ENCODE peak calls at places on chromosomes 11 and 22, in six cellular contexts. One of them, this sample, is unnamed.

GRCh38 chr11:10038916-10039315 is 255.1 kb downstream of the SBF2 start:
- DNase-seq in MCF 10A: no peak
- DNase-seq in dorsolateral prefrontal cortex: no peak
- DNase-seq in CD4-positive, alpha-beta T cell: no peak
- DNase-seq in H9: no peak
- DNase-seq in HFF-Myc: no peak
- DNase-seq in this sample: no peak

GRCh38 chr11:85951049-85951405 is 95.8 kb downstream of the CCDC83 start:
- DNase-seq in dorsolateral prefrontal cortex: no peak
- DNase-seq in CD4-positive, alpha-beta T cell: no peak
- DNase-seq in HFF-Myc: no peak
- DNase-seq in MCF 10A: no peak
- DNase-seq in H9: no peak
- DNase-seq in this sample: no peak

GRCh38 chr11:1647901-1648721 is 18.5 kb downstream of the KRTAP5-5 start:
- DNase-seq in MCF 10A: no peak
- DNase-seq in dorsolateral prefrontal cortex: no peak
- DNase-seq in HFF-Myc: no peak
- DNase-seq in H9: no peak
- DNase-seq in CD4-positive, alpha-beta T cell: no peak
- DNase-seq in this sample: no peak

GRCh38 chr11:12831471-12832202 is 157.4 kb downstream of the TEAD1 start:
- DNase-seq in HFF-Myc: no peak
- DNase-seq in dorsolateral prefrontal cortex: no peak
- DNase-seq in H9: no peak
- DNase-seq in MCF 10A: no peak
- DNase-seq in CD4-positive, alpha-beta T cell: no peak
- DNase-seq in this sample: no peak

GRCh38 chr11:130828741-130829140 is 87.5 kb downstream of the SNX19 start:
- DNase-seq in HFF-Myc: no peak
- DNase-seq in dorsolateral prefrontal cortex: no peak
- DNase-seq in CD4-positive, alpha-beta T cell: no peak
- DNase-seq in MCF 10A: no peak
- DNase-seq in H9: no peak
- DNase-seq in this sample: no peak

GRCh38 chr22:29167032-29167911 is 38.4 kb upstream of the EMID1 start:
- DNase-seq in dorsolateral prefrontal cortex: no peak
- DNase-seq in MCF 10A: no peak
- DNase-seq in HFF-Myc: no peak
- DNase-seq in H9: no peak
- DNase-seq in CD4-positive, alpha-beta T cell: peak; percentile 12
- DNase-seq in this sample: no peak

GRCh38 chr11:79427126-79427525 is 13.7 kb downstream of the TENM4 start:
- DNase-seq in dorsolateral prefrontal cortex: no peak
- DNase-seq in MCF 10A: no peak
- DNase-seq in H9: no peak
- DNase-seq in HFF-Myc: no peak
- DNase-seq in CD4-positive, alpha-beta T cell: no peak
- DNase-seq in this sample: no peak

GRCh38 chr22:47615051-47615450 is 852.6 kb downstream of the TBC1D22A start:
- DNase-seq in H9: peak; percentile 20
- DNase-seq in CD4-positive, alpha-beta T cell: no peak
- DNase-seq in HFF-Myc: no peak
- DNase-seq in MCF 10A: no peak
- DNase-seq in dorsolateral prefrontal cortex: no peak
- DNase-seq in this sample: no peak

GRCh38 chr11:130561441-130561881 is 113.0 kb downstream of the ADAMTS15 start:
- DNase-seq in dorsolateral prefrontal cortex: no peak
- DNase-seq in MCF 10A: no peak
- DNase-seq in CD4-positive, alpha-beta T cell: no peak
- DNase-seq in H9: no peak
- DNase-seq in HFF-Myc: no peak
- DNase-seq in this sample: no peak

GRCh38 chr22:23113067-23113846 is 28.5 kb downstream of the RSPH14 start:
- DNase-seq in MCF 10A: no peak
- DNase-seq in HFF-Myc: peak; percentile 46
- DNase-seq in H9: no peak
- DNase-seq in CD4-positive, alpha-beta T cell: no peak
- DNase-seq in dorsolateral prefrontal cortex: peak; percentile 87
- DNase-seq in this sample: no peak

GRCh38 chr11:33690290-33691050 is 10.2 kb downstream of the C11orf91 start:
- DNase-seq in HFF-Myc: peak; percentile 78
- DNase-seq in MCF 10A: peak; percentile 89
- DNase-seq in H9: no peak
- DNase-seq in CD4-positive, alpha-beta T cell: no peak
- DNase-seq in dorsolateral prefrontal cortex: peak; percentile 75
- DNase-seq in this sample: no peak

GRCh38 chr11:130124096-130124495 is 35.5 kb upstream of the ST14 start:
- DNase-seq in H9: no peak
- DNase-seq in MCF 10A: peak; percentile 95
- DNase-seq in dorsolateral prefrontal cortex: no peak
- DNase-seq in HFF-Myc: peak; percentile 32
- DNase-seq in CD4-positive, alpha-beta T cell: no peak
- DNase-seq in this sample: no peak

GRCh38 chr11:28981331-28981865 is 873.2 kb downstream of the METTL15 start:
- DNase-seq in H9: no peak
- DNase-seq in MCF 10A: peak; percentile 78
- DNase-seq in dorsolateral prefrontal cortex: no peak
- DNase-seq in CD4-positive, alpha-beta T cell: no peak
- DNase-seq in HFF-Myc: no peak
- DNase-seq in this sample: no peak

GRCh38 chr11:63243533-63243932 is at the start of gene SLC22A25:
- DNase-seq in MCF 10A: peak; percentile 35
- DNase-seq in CD4-positive, alpha-beta T cell: no peak
- DNase-seq in HFF-Myc: no peak
- DNase-seq in dorsolateral prefrontal cortex: no peak
- DNase-seq in H9: no peak
- DNase-seq in this sample: no peak

GRCh38 chr22:44023404-44024287 is 456 bp upstream of the PARVB start:
- DNase-seq in MCF 10A: peak; percentile 8
- DNase-seq in CD4-positive, alpha-beta T cell: no peak
- DNase-seq in HFF-Myc: no peak
- DNase-seq in dorsolateral prefrontal cortex: peak; percentile 51
- DNase-seq in H9: peak; percentile 42
- DNase-seq in this sample: peak; percentile 19

GRCh38 chr22:48167238-48167637 is 1404.8 kb downstream of the TBC1D22A start:
- DNase-seq in HFF-Myc: no peak
- DNase-seq in H9: peak; percentile 20
- DNase-seq in CD4-positive, alpha-beta T cell: no peak
- DNase-seq in MCF 10A: no peak
- DNase-seq in dorsolateral prefrontal cortex: no peak
- DNase-seq in this sample: no peak

GRCh38 chr11:124961972-124962609 is 8.1 kb downstream of the CCDC15 start:
- DNase-seq in H9: no peak
- DNase-seq in MCF 10A: peak; percentile 85
- DNase-seq in dorsolateral prefrontal cortex: no peak
- DNase-seq in HFF-Myc: peak; percentile 75
- DNase-seq in CD4-positive, alpha-beta T cell: no peak
- DNase-seq in this sample: no peak

GRCh38 chr22:26404851-26405357 is 24.2 kb upstream of the ASPHD2 start:
- DNase-seq in dorsolateral prefrontal cortex: no peak
- DNase-seq in MCF 10A: no peak
- DNase-seq in CD4-positive, alpha-beta T cell: no peak
- DNase-seq in H9: no peak
- DNase-seq in HFF-Myc: no peak
- DNase-seq in this sample: no peak

DNA sequence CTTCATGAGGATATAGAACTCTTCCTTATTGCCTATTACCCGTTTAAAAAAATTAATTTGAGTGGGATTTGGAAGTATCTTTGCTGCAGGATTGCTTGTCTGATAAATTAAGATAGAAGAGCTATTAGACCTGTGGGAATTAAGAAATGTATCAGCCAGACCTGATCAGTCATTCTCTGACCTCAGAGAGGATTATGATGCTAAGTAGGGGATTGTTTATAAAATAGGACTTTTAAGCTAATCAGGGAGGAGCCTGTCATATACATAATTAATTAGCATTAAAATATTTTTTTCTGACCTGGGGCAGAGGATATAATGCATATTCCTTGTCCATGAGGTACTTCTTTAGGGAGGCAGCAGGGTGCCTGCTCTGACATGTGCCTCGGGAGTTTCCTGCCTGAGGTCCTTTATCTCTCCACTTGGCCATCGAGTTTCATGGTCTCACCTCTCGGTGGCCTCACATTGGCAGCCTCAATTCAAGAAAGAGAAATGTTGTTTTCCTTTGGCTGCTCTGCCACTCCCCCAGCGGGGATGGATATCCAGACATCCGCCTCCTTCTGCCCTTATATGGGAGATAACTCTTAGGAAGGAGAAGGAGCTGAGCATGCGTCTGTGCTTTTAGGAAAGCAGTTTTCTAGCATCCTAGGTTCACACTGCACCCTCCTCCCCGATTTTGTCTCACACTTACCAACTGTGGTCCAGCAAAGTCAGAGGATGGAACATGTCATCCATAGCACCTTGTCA is 41.1 kb downstream of the DIXDC1 start:
- DNase-seq in CD4-positive, alpha-beta T cell: no peak
- DNase-seq in dorsolateral prefrontal cortex: peak; percentile 83
- DNase-seq in H9: peak; percentile 86
- DNase-seq in HFF-Myc: peak; percentile 37
- DNase-seq in MCF 10A: peak; percentile 78
- DNase-seq in this sample: no peak
- TF ChIP-seq CTCF in CD4-positive, alpha-beta T cell: no peak
- TF ChIP-seq CTCF in dorsolateral prefrontal cortex: no peak
- TF ChIP-seq CTCF in H9: no peak
- TF ChIP-seq CTCF in HFF-Myc: no peak
- TF ChIP-seq CTCF in MCF 10A: no peak
- TF ChIP-seq CTCF in this sample: no peak

GRCh38 chr11:119266517-119267255 is 50.2 kb downstream of the MCAM start:
- DNase-seq in CD4-positive, alpha-beta T cell: no peak
- DNase-seq in dorsolateral prefrontal cortex: no peak
- DNase-seq in MCF 10A: no peak
- DNase-seq in H9: no peak
- DNase-seq in HFF-Myc: no peak
- DNase-seq in this sample: no peak

GRCh38 chr11:119266063-119266462 is 50.9 kb downstream of the MCAM start:
- DNase-seq in MCF 10A: no peak
- DNase-seq in CD4-positive, alpha-beta T cell: no peak
- DNase-seq in H9: no peak
- DNase-seq in dorsolateral prefrontal cortex: no peak
- DNase-seq in HFF-Myc: no peak
- DNase-seq in this sample: no peak

GRCh38 chr11:119263352-119263940 is 53.5 kb downstream of the MCAM start:
- DNase-seq in CD4-positive, alpha-beta T cell: no peak
- DNase-seq in H9: no peak
- DNase-seq in dorsolateral prefrontal cortex: no peak
- DNase-seq in HFF-Myc: no peak
- DNase-seq in MCF 10A: no peak
- DNase-seq in this sample: no peak

GRCh38 chr11:119258983-119259382 is 52.8 kb downstream of the CBL start:
- DNase-seq in MCF 10A: no peak
- DNase-seq in dorsolateral prefrontal cortex: no peak
- DNase-seq in CD4-positive, alpha-beta T cell: no peak
- DNase-seq in H9: no peak
- DNase-seq in HFF-Myc: no peak
- DNase-seq in this sample: no peak

GRCh38 chr11:119262668-119263351 is 54.1 kb downstream of the MCAM start:
- DNase-seq in H9: no peak
- DNase-seq in HFF-Myc: peak; percentile 14
- DNase-seq in MCF 10A: peak; percentile 32
- DNase-seq in dorsolateral prefrontal cortex: no peak
- DNase-seq in CD4-positive, alpha-beta T cell: no peak
- DNase-seq in this sample: no peak
- TF ChIP-seq CTCF in H9: no peak
- TF ChIP-seq CTCF in HFF-Myc: no peak
- TF ChIP-seq CTCF in MCF 10A: no peak
- TF ChIP-seq CTCF in dorsolateral prefrontal cortex: no peak
- TF ChIP-seq CTCF in CD4-positive, alpha-beta T cell: no peak
- TF ChIP-seq CTCF in this sample: no peak

DNA sequence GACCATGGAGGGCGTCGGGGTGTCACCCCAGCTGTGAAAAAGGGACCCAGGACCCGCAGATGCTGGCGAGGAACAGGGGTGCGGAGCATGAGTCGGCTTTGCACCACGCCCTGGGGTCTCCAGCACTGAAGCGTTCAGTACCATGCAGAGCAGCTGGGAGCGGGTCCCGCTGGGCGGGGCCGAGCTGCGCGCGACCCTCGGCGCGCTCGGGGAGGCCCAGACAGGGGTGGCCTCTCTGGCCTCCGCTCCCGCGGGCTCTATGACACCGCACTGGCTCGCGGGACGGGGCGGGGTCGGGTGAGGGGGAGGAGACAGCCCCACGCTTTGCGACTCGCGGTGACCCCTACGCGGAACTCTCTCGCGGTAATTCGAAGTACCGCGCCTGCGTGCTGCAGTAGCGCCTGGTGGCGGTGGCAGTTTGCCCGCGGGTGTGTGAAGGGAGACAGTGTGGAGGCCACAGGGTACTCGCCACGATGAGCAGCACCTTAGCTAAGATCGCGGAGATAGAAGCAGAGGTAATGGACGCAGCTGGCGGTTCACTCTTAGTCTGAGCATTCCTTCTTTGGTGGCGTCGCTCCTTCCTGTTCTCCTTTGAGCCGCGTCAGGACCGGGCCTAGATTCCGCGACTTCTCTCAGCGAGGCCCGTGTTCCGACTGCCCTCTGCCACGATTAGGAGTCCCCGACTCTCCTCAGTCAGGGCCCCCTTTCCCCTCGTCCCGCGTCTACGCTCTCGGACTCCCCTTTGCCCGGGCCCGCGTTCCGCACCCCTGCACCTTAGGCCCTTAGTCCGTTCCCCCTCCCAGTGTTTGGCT is at the start of gene DRG1:
- DNase-seq in MCF 10A: peak; percentile 92
- DNase-seq in HFF-Myc: peak; percentile 83
- DNase-seq in H9: peak; percentile 97
- DNase-seq in dorsolateral prefrontal cortex: peak; percentile 98
- DNase-seq in CD4-positive, alpha-beta T cell: peak; percentile 95
- DNase-seq in this sample: peak; percentile 94
- TF ChIP-seq CTCF in MCF 10A: no peak
- TF ChIP-seq CTCF in HFF-Myc: no peak
- TF ChIP-seq CTCF in H9: no peak
- TF ChIP-seq CTCF in dorsolateral prefrontal cortex: peak; percentile 23
- TF ChIP-seq CTCF in CD4-positive, alpha-beta T cell: no peak
- TF ChIP-seq CTCF in this sample: no peak

DNA sequence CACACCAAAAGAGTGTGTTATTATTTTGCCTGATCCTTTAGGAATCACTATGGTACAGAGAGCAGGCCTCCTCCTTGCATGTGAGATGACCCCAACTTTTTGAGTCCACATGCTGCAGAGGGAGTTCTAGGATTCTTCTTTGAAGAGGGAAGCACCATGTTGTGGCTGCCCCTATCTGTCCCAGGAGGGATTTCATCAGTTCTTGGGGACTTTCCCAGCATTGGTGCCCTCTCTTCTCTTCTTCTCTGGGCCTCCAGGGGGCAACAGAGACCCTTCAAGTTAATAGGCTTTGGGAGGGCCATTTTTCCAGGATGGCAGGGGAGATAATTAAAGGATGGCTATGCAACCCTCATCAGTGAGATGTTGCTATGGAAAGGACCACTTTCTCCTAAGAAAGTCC is 3.6 kb downstream of the MMP1 start:
- DNase-seq in CD4-positive, alpha-beta T cell: no peak
- DNase-seq in dorsolateral prefrontal cortex: no peak
- DNase-seq in H9: peak; percentile 73
- DNase-seq in MCF 10A: peak; percentile 63
- DNase-seq in HFF-Myc: peak; percentile 40
- DNase-seq in this sample: no peak
- TF ChIP-seq CTCF in CD4-positive, alpha-beta T cell: peak; percentile 16
- TF ChIP-seq CTCF in dorsolateral prefrontal cortex: no peak
- TF ChIP-seq CTCF in H9: peak; percentile 79
- TF ChIP-seq CTCF in MCF 10A: peak; percentile 28
- TF ChIP-seq CTCF in HFF-Myc: peak; percentile 72
- TF ChIP-seq CTCF in this sample: no peak

GRCh38 chr11:116375221-116375620 is 397.6 kb downstream of the BUD13 start:
- DNase-seq in MCF 10A: no peak
- DNase-seq in CD4-positive, alpha-beta T cell: no peak
- DNase-seq in H9: no peak
- DNase-seq in HFF-Myc: no peak
- DNase-seq in dorsolateral prefrontal cortex: no peak
- DNase-seq in this sample: no peak
- TF ChIP-seq CTCF in MCF 10A: no peak
- TF ChIP-seq CTCF in CD4-positive, alpha-beta T cell: no peak
- TF ChIP-seq CTCF in H9: peak; percentile 49
- TF ChIP-seq CTCF in HFF-Myc: no peak
- TF ChIP-seq CTCF in dorsolateral prefrontal cortex: no peak
- TF ChIP-seq CTCF in this sample: no peak